ENCODE peak calls at places on chromosomes 11 and 22, in seven cellular contexts. One of them, this sample, is unnamed.

GRCh38 chr22:35734517-35734827 is 16.8 kb downstream of the APOL5 start:
- DNase-seq in NB4: no peak
- DNase-seq in tibial nerve: no peak
- DNase-seq in GM12864: no peak
- DNase-seq in fibroblast of pulmonary artery: no peak
- DNase-seq in GM23248: no peak
- DNase-seq in left lung: no peak
- DNase-seq in this sample: no peak

GRCh38 chr11:121575963-121576290 is 123.2 kb upstream of the SORL1-AS1 start:
- DNase-seq in fibroblast of pulmonary artery: no peak
- DNase-seq in GM23248: no peak
- DNase-seq in left lung: no peak
- DNase-seq in GM12864: no peak
- DNase-seq in NB4: no peak
- DNase-seq in tibial nerve: no peak
- DNase-seq in this sample: no peak

GRCh38 chr22:31046591-31047226 is 34.4 kb upstream of the SMTN start:
- DNase-seq in GM23248: no peak
- DNase-seq in NB4: peak
- DNase-seq in GM12864: no peak
- DNase-seq in fibroblast of pulmonary artery: peak
- DNase-seq in left lung: peak
- DNase-seq in tibial nerve: peak
- DNase-seq in this sample: no peak

GRCh38 chr11:57515332-57516060 is at the start of gene SLC43A1:
- DNase-seq in GM23248: peak
- DNase-seq in left lung: peak
- DNase-seq in NB4: peak
- DNase-seq in GM12864: no peak
- DNase-seq in fibroblast of pulmonary artery: peak
- DNase-seq in tibial nerve: peak
- DNase-seq in this sample: no peak

GRCh38 chr11:9039194-9039593 is 35.4 kb upstream of the NRIP3 start:
- DNase-seq in left lung: peak
- DNase-seq in GM23248: peak
- DNase-seq in GM12864: no peak
- DNase-seq in NB4: peak
- DNase-seq in tibial nerve: no peak
- DNase-seq in fibroblast of pulmonary artery: peak
- DNase-seq in this sample: no peak

GRCh38 chr11:105466582-105467228 is 143.2 kb upstream of the GRIA4 start:
- DNase-seq in fibroblast of pulmonary artery: peak
- DNase-seq in NB4: no peak
- DNase-seq in GM12864: no peak
- DNase-seq in tibial nerve: no peak
- DNase-seq in GM23248: peak
- DNase-seq in left lung: no peak
- DNase-seq in this sample: peak

GRCh38 chr22:22714600-22715361 is 70.4 kb downstream of the GGTLC2 start:
- DNase-seq in NB4: peak
- DNase-seq in fibroblast of pulmonary artery: no peak
- DNase-seq in GM23248: no peak
- DNase-seq in GM12864: peak
- DNase-seq in tibial nerve: no peak
- DNase-seq in left lung: no peak
- DNase-seq in this sample: no peak

GRCh38 chr11:108069947-108070346 is 51.4 kb upstream of the ACAT1 start:
- DNase-seq in tibial nerve: no peak
- DNase-seq in GM12864: no peak
- DNase-seq in GM23248: peak
- DNase-seq in left lung: no peak
- DNase-seq in fibroblast of pulmonary artery: peak
- DNase-seq in NB4: no peak
- DNase-seq in this sample: peak

GRCh38 chr11:93085097-93085496 is 112.7 kb downstream of the SLC36A4 start:
- DNase-seq in GM12864: no peak
- DNase-seq in left lung: no peak
- DNase-seq in NB4: peak
- DNase-seq in GM23248: peak
- DNase-seq in tibial nerve: no peak
- DNase-seq in fibroblast of pulmonary artery: no peak
- DNase-seq in this sample: no peak

GRCh38 chr11:15194671-15195415 is 80.1 kb downstream of the INSC start:
- DNase-seq in GM23248: peak
- DNase-seq in left lung: no peak
- DNase-seq in tibial nerve: no peak
- DNase-seq in GM12864: no peak
- DNase-seq in fibroblast of pulmonary artery: no peak
- DNase-seq in NB4: no peak
- DNase-seq in this sample: no peak

GRCh38 chr11:6681505-6681904 is 1.6 kb downstream of the MRPL17 start:
- DNase-seq in fibroblast of pulmonary artery: no peak
- DNase-seq in GM12864: no peak
- DNase-seq in tibial nerve: no peak
- DNase-seq in GM23248: no peak
- DNase-seq in NB4: no peak
- DNase-seq in left lung: no peak
- DNase-seq in this sample: no peak
- H3K4me3 ChIP-seq in fibroblast of pulmonary artery: peak
- H3K4me3 ChIP-seq in GM12864: peak
- H3K4me3 ChIP-seq in tibial nerve: no peak
- H3K4me3 ChIP-seq in GM23248: peak
- H3K4me3 ChIP-seq in NB4: peak
- H3K4me3 ChIP-seq in left lung: peak
- H3K4me3 ChIP-seq in this sample: peak

DNA sequence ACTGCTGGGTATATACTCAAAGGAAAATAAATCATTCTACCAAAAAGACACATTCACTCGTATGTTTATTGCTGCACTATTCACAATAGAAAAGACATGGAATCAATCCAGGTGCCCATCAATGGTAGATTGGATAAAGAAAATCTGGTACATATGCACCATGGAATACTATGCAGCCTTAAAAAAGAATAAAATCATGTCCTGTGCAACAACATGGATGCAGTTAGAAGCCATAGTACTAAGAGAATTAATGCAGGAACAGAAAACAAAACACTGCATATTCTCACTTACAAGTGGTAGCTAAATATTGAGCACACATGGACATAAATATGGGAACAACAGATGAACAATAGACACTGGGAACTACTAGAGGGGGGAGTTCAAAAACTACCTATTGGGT is 96.3 kb downstream of the FAM76B start:
- DNase-seq in fibroblast of pulmonary artery: no peak
- DNase-seq in NB4: no peak
- DNase-seq in GM12864: no peak
- DNase-seq in GM23248: no peak
- DNase-seq in left lung: no peak
- DNase-seq in tibial nerve: no peak
- DNase-seq in this sample: no peak
- H3K4me3 ChIP-seq in fibroblast of pulmonary artery: no peak
- H3K4me3 ChIP-seq in NB4: no peak
- H3K4me3 ChIP-seq in GM12864: no peak
- H3K4me3 ChIP-seq in GM23248: peak
- H3K4me3 ChIP-seq in left lung: no peak
- H3K4me3 ChIP-seq in tibial nerve: no peak
- H3K4me3 ChIP-seq in this sample: no peak

DNA sequence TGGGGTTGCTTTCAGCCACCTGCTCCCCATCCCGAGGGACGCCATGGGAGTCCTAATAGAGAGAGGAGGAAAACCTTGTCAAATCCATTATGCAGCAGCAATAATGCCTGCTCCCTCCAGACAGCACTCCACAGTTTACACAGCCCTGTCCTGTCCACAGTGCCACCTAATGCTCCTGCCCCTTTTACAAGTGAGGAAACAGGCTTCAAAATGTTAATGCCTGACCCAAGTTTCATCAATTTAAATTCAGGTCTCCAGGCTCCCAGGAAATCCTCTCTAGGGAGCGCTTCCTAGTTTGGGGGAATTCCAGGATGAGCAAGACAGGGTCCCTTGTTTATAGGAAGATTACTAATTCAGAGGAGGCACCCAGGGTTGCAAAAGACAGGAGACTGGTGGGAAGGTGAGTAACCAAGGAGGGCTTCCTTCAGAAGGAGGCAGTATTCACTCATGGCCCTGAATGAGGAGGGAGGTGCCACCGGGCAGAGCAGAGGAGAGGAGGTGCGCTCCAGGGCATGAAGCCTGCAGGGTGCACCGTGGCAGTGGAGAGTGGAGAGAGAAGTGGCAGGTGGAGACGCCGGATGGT is 1.5 kb downstream of the TMEM132A start:
- DNase-seq in GM12864: no peak
- DNase-seq in GM23248: peak
- DNase-seq in fibroblast of pulmonary artery: peak
- DNase-seq in NB4: no peak
- DNase-seq in tibial nerve: no peak
- DNase-seq in left lung: peak
- DNase-seq in this sample: no peak
- H3K4me3 ChIP-seq in GM12864: no peak
- H3K4me3 ChIP-seq in GM23248: peak
- H3K4me3 ChIP-seq in fibroblast of pulmonary artery: peak
- H3K4me3 ChIP-seq in NB4: no peak
- H3K4me3 ChIP-seq in tibial nerve: no peak
- H3K4me3 ChIP-seq in left lung: no peak
- H3K4me3 ChIP-seq in this sample: peak

GRCh38 chr11:124075492-124075840 is 34.3 kb upstream of the OR10G7 start:
- DNase-seq in fibroblast of pulmonary artery: no peak
- DNase-seq in tibial nerve: no peak
- DNase-seq in NB4: no peak
- DNase-seq in GM23248: no peak
- DNase-seq in left lung: no peak
- DNase-seq in GM12864: no peak
- DNase-seq in this sample: no peak
- H3K4me3 ChIP-seq in fibroblast of pulmonary artery: no peak
- H3K4me3 ChIP-seq in tibial nerve: no peak
- H3K4me3 ChIP-seq in NB4: no peak
- H3K4me3 ChIP-seq in GM23248: no peak
- H3K4me3 ChIP-seq in left lung: no peak
- H3K4me3 ChIP-seq in GM12864: no peak
- H3K4me3 ChIP-seq in this sample: no peak

GRCh38 chr11:370087-370941 is 1.0 kb downstream of the B4GALNT4 start:
- DNase-seq in GM12864: no peak
- DNase-seq in fibroblast of pulmonary artery: no peak
- DNase-seq in tibial nerve: no peak
- DNase-seq in NB4: no peak
- DNase-seq in GM23248: no peak
- DNase-seq in left lung: no peak
- DNase-seq in this sample: no peak
- H3K4me3 ChIP-seq in GM12864: no peak
- H3K4me3 ChIP-seq in fibroblast of pulmonary artery: peak
- H3K4me3 ChIP-seq in tibial nerve: peak
- H3K4me3 ChIP-seq in NB4: no peak
- H3K4me3 ChIP-seq in GM23248: peak
- H3K4me3 ChIP-seq in left lung: no peak
- H3K4me3 ChIP-seq in this sample: peak

GRCh38 chr11:119339581-119340334 is 925 bp downstream of the C1QTNF5 start:
- DNase-seq in left lung: peak
- DNase-seq in tibial nerve: no peak
- DNase-seq in fibroblast of pulmonary artery: peak
- DNase-seq in NB4: peak
- DNase-seq in GM23248: peak
- DNase-seq in GM12864: no peak
- DNase-seq in this sample: no peak

GRCh38 chr11:119341222-119342022 is 739 bp upstream of the C1QTNF5 start:
- DNase-seq in fibroblast of pulmonary artery: no peak
- DNase-seq in GM23248: no peak
- DNase-seq in tibial nerve: no peak
- DNase-seq in NB4: no peak
- DNase-seq in GM12864: no peak
- DNase-seq in left lung: no peak
- DNase-seq in this sample: no peak

GRCh38 chr11:119342023-119342300 is 1.3 kb upstream of the C1QTNF5 start:
- DNase-seq in GM23248: no peak
- DNase-seq in left lung: peak
- DNase-seq in fibroblast of pulmonary artery: no peak
- DNase-seq in tibial nerve: no peak
- DNase-seq in NB4: no peak
- DNase-seq in GM12864: no peak
- DNase-seq in this sample: no peak

GRCh38 chr11:119338946-119339580 is 1.6 kb downstream of the C1QTNF5 start:
- DNase-seq in NB4: no peak
- DNase-seq in fibroblast of pulmonary artery: no peak
- DNase-seq in GM23248: no peak
- DNase-seq in GM12864: no peak
- DNase-seq in left lung: no peak
- DNase-seq in tibial nerve: no peak
- DNase-seq in this sample: no peak

DNA sequence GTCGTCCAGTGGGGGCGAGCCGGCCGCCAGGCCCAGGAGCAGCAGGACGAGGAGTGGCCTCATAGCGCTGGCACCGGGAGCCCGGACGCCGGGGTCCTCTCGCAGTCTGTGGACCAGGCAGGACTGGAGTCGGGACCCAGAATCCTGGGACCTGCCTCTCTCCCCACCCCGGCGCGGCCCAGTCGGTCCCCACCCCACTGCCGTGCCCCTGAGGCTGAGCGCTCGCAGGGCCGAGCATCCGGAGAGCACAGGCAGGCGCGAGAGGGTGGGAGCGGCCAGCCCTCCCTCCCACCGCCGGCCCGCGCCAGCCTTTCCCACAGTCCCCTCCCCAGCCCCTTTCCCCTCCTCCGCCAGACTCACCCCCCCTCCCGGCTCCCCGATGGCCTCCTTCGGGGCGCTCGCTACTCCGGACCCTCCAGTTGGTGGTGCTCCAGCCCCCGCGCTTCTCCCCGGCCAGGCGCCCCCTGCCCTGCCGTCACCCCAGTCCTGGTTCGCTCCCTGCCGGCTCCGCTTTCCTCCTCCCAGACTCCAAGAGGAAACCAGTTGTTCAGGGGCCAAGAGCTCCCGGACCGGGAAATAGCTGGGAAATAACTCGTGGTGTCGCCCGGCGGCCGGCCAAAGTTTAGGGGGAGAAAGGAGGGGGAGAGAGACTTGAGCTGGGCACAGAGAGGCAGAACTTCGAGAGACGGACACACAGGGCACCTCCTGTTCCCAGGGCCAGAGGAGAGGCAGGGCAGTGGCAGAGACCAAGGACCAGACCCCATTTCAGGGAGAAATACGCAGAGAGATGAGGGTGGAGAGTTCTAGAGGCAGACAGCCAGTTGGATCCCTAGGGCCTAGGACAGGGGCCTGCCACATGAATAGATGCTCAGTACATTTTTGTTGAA is at the start of gene C1QTNF5:
- DNase-seq in left lung: peak
- DNase-seq in GM12864: no peak
- DNase-seq in tibial nerve: peak
- DNase-seq in GM23248: peak
- DNase-seq in fibroblast of pulmonary artery: peak
- DNase-seq in NB4: no peak
- DNase-seq in this sample: peak
- H3K4me3 ChIP-seq in left lung: peak
- H3K4me3 ChIP-seq in GM12864: no peak
- H3K4me3 ChIP-seq in tibial nerve: peak
- H3K4me3 ChIP-seq in GM23248: peak
- H3K4me3 ChIP-seq in fibroblast of pulmonary artery: peak
- H3K4me3 ChIP-seq in NB4: no peak
- H3K4me3 ChIP-seq in this sample: peak